ENCODE peak calls at places on chromosomes 13 and 19, in six cellular contexts. J is AG08396, U is left cardiac atrium, N is GM12892, Y is T-helper 17 cell, S is GM04503. K is an unnamed sample.

GRCh38 chr19:16185925-16186234 is 670 bp downstream of the FAM32A start:
- DNase-seq in J (no peak), U (no peak), N (no peak), Y (no peak), S (no peak), K (no peak)

GRCh38 chr13:102800145-102801041 is 1.5 kb downstream of the BIVM start:
- DNase-seq in J (peak; percentile 91), U (peak; percentile 83), N (peak; percentile 83), Y (peak; percentile 80), S (peak; percentile 27), K (peak; percentile 13)

GRCh38 chr19:13210941-13211340 is 60.7 kb downstream of the IER2 start:
- DNase-seq in J (no peak), U (no peak), N (no peak), Y (no peak), S (no peak), K (no peak)

GRCh38 chr13:31611214-31611613 is 128.1 kb upstream of the RXFP2 start:
- DNase-seq in J (no peak), U (no peak), N (no peak), Y (no peak), S (no peak), K (no peak)

GRCh38 chr19:42498387-42498786 is 29.9 kb downstream of the CEACAM1 start:
- DNase-seq in J (no peak), U (no peak), N (no peak), Y (no peak), S (no peak), K (no peak)

GRCh38 chr19:11420429-11420893 is 1.3 kb upstream of the RGL3 start:
- DNase-seq in J (no peak), U (peak; percentile 78), N (no peak), Y (no peak), S (no peak), K (no peak)

GRCh38 chr19:5345895-5346386 is 5.3 kb upstream of the PTPRS start:
- DNase-seq in J (no peak), U (no peak), N (no peak), Y (no peak), S (no peak), K (no peak)

GRCh38 chr19:35671818-35672217 is 5.5 kb downstream of the UPK1A start:
- DNase-seq in J (no peak), U (no peak), N (no peak), Y (no peak), S (no peak), K (no peak)

GRCh38 chr19:7636691-7637373 is at the start of gene STXBP2:
- DNase-seq in J (peak; percentile 59), U (peak; percentile 64), N (peak; percentile 99), Y (peak; percentile 92), S (no peak), K (no peak)

GRCh38 chr13:20686863-20687579 is 16.5 kb upstream of the IL17D start:
- DNase-seq in J (no peak), U (no peak), N (no peak), Y (no peak), S (no peak), K (no peak)

GRCh38 chr13:30618938-30619289 is 1.2 kb downstream of the USPL1 start:
- DNase-seq in J (no peak), U (no peak), N (no peak), Y (no peak), S (no peak), K (no peak)

GRCh38 chr13:30020726-30021312 is 170.4 kb upstream of the UBL3 start:
- DNase-seq in J (no peak), U (no peak), N (no peak), Y (no peak), S (no peak), K (no peak)

GRCh38 chr19:2255982-2256685 is at the start of gene JSRP1:
- DNase-seq in J (no peak), U (no peak), N (no peak), Y (no peak), S (no peak), K (no peak)

GRCh38 chr19:22545751-22546150 is 88.4 kb upstream of the ZNF492 start:
- DNase-seq in J (peak; percentile 29), U (peak; percentile 51), N (no peak), Y (no peak), S (no peak), K (no peak)

GRCh38 chr13:35283856-35284255 is 192.6 kb downstream of the MAB21L1 start:
- DNase-seq in J (no peak), U (no peak), N (no peak), Y (no peak), S (no peak), K (no peak)

GRCh38 chr13:82506805-82507404 is 1375.4 kb downstream of the SLITRK1 start:
- DNase-seq in J (no peak), U (no peak), N (no peak), Y (no peak), S (no peak), K (no peak)

GRCh38 chr13:46551410-46552301 is 1.3 kb upstream of the LRCH1 start:
- DNase-seq in J (peak; percentile 78), U (peak; percentile 88), N (no peak), Y (peak; percentile 38), S (no peak), K (no peak)

GRCh38 chr19:47435196-47435595 is 15.9 kb upstream of the MEIS3 start:
- DNase-seq in J (no peak), U (peak; percentile 3), N (no peak), Y (no peak), S (no peak), K (no peak)

GRCh38 chr13:20125129-20125782 is 35.6 kb downstream of the GJA3 start:
- DNase-seq in J (peak; percentile 66), U (no peak), N (no peak), Y (no peak), S (peak; percentile 27), K (peak; percentile 25)

GRCh38 chr19:36417752-36418286 is 625 bp downstream of the ZFP82 start:
- DNase-seq in J (no peak), U (peak; percentile 19), N (no peak), Y (no peak), S (no peak), K (no peak)

GRCh38 chr19:9498183-9498902 is at the start of gene ZNF560:
- DNase-seq in J (peak; percentile 79), U (no peak), N (no peak), Y (no peak), S (no peak), K (no peak)

GRCh38 chr13:43522788-43523187 is 264.0 kb downstream of the ENOX1 start:
- DNase-seq in J (no peak), U (no peak), N (no peak), Y (no peak), S (peak; percentile 44), K (peak; percentile 25)

GRCh38 chr13:41639237-41639904 is 182.0 kb downstream of the RGCC start:
- DNase-seq in J (no peak), U (no peak), N (no peak), Y (no peak), S (no peak), K (no peak)

GRCh38 chr13:43988302-43988701 is 108.6 kb downstream of the LACC1 start:
- DNase-seq in J (no peak), U (no peak), N (no peak), Y (no peak), S (no peak), K (no peak)

GRCh38 chr13:54660277-54660676 is 1631.7 kb downstream of the OLFM4 start:
- DNase-seq in J (no peak), U (no peak), N (no peak), Y (no peak), S (no peak), K (no peak)

GRCh38 chr19:36950335-36951119 is 34.4 kb downstream of the ZNF568 start:
- DNase-seq in J (no peak), U (no peak), N (no peak), Y (no peak), S (no peak), K (no peak)

GRCh38 chr19:9431475-9431874 is 3.9 kb downstream of the ZNF266 start:
- DNase-seq in J (peak; percentile 57), U (no peak), N (no peak), Y (peak; percentile 33), S (no peak), K (no peak)

GRCh38 chr19:16521715-16522289 is 20.4 kb downstream of the CHERP start:
- DNase-seq in J (no peak), U (no peak), N (no peak), Y (no peak), S (no peak), K (no peak)

GRCh38 chr19:54439174-54439851 is 9.7 kb upstream of the LENG8 start:
- DNase-seq in J (no peak), U (no peak), N (no peak), Y (no peak), S (no peak), K (no peak)

K was measured in AG09309.